ENCODE peak calls at places on chromosome 17, in eight cellular contexts. T, P, O, G, A, K, W and Q are unnamed samples.

GRCh38 chr17:82232322-82232785 is 3.5 kb downstream of the SLC16A3 start:
- DNase-seq in T (no peak), P (no peak), O (no peak), G (no peak), A (no peak), K (no peak), W (peak), Q (no peak)

GRCh38 chr17:30405161-30405560 is 26.4 kb downstream of the CPD start:
- DNase-seq in T (no peak), P (no peak), O (no peak), G (no peak), A (no peak), K (no peak), W (no peak), Q (no peak)

GRCh38 chr17:81402530-81402941 is 7.3 kb downstream of the BAHCC1 start:
- DNase-seq in T (no peak), P (no peak), O (no peak), G (no peak), A (no peak), K (no peak), W (no peak), Q (no peak)

GRCh38 chr17:71978435-71978834 is 142.4 kb upstream of the SOX9 start:
- DNase-seq in T (no peak), P (no peak), O (no peak), G (no peak), A (no peak), K (no peak), W (no peak), Q (no peak)

GRCh38 chr17:57215317-57215716 is 41.0 kb upstream of the MSI2 start:
- DNase-seq in T (no peak), P (no peak), O (no peak), G (no peak), A (peak), K (peak), W (no peak), Q (no peak)

GRCh38 chr17:72446525-72447250 is 325.9 kb downstream of the SOX9 start:
- DNase-seq in T (no peak), P (no peak), O (no peak), G (no peak), A (peak), K (no peak), W (no peak), Q (no peak)

GRCh38 chr17:68239967-68240366 is 7.9 kb upstream of the AMZ2 start:
- DNase-seq in T (no peak), P (no peak), O (no peak), G (no peak), A (no peak), K (no peak), W (no peak), Q (no peak)

GRCh38 chr17:33832295-33832694 is 422.8 kb upstream of the CCL2 start:
- DNase-seq in T (no peak), P (no peak), O (no peak), G (no peak), A (peak), K (no peak), W (no peak), Q (no peak)

GRCh38 chr17:17892009-17892408 is 55.2 kb upstream of the SREBF1 start:
- DNase-seq in T (no peak), P (no peak), O (no peak), G (no peak), A (peak), K (no peak), W (no peak), Q (no peak)

GRCh38 chr17:76732734-76733617 is 4.2 kb downstream of the SRSF2 start:
- DNase-seq in T (no peak), P (no peak), O (no peak), G (no peak), A (no peak), K (no peak), W (no peak), Q (no peak)